ENCODE peak calls at places on chromosomes 1 and 21, in nine cellular contexts. F is lower leg skin; X is stimulated activated CD4-positive, alpha-beta T cell treated with anti-CD3 and anti-CD28 coated beads, Interleukin-1b, Interleukin-23, amount 100 ng/mL, for 4 hours; S is lower lobe of right lung; A is activated naive CD8-positive, alpha-beta T cell treated with anti-CD3 and anti-CD28 coated beads for 36 hours; Z is hypothalamus; H is stimulated activated CD8-positive, alpha-beta memory T cell treated with anti-CD3 and anti-CD28 coated beads, Interleukin-15, amount 100 ng/mL, for 24 hours; D is kidney; U is ovary. I is an unnamed sample.

GRCh38 chr1:98102369-98103030 is 181.7 kb upstream of the DPYD start:
- DNase-seq in F (no peak), X (no peak), S (no peak), A (no peak), Z (no peak), H (no peak), D (no peak), U (no peak), I (no peak)

GRCh38 chr1:165703648-165704047 is 5.3 kb upstream of the ALDH9A1 start:
- DNase-seq in F (no peak), X (no peak), S (no peak), A (no peak), Z (no peak), H (no peak), D (no peak), U (no peak), I (no peak)

GRCh38 chr1:228753933-228754332 is 18.7 kb downstream of the RHOU start:
- DNase-seq in F (no peak), X (no peak), S (no peak), A (no peak), Z (no peak), H (no peak), D (no peak), U (no peak), I (no peak)

GRCh38 chr1:240242601-240243144 is 151.0 kb downstream of the FMN2 start:
- DNase-seq in F (no peak), X (no peak), S (no peak), A (no peak), Z (no peak), H (no peak), D (no peak), U (no peak), I (no peak)

GRCh38 chr1:201013991-201014815 is 9.3 kb downstream of the KIF21B start:
- DNase-seq in F (no peak), X (no peak), S (peak; percentile 45), A (no peak), Z (peak; percentile 32), H (no peak), D (peak; percentile 27), U (no peak), I (no peak)

GRCh38 chr1:96721382-96722160 is at the start of gene PTBP2:
- DNase-seq in F (peak; percentile 70), X (peak; percentile 67), S (peak; percentile 90), A (peak; percentile 87), Z (peak; percentile 84), H (peak; percentile 58), D (peak; percentile 93), U (peak; percentile 75), I (peak; percentile 85)

GRCh38 chr1:153630384-153630783 is 2.1 kb downstream of the S100A1 start:
- DNase-seq in F (no peak), X (no peak), S (no peak), A (no peak), Z (no peak), H (no peak), D (peak; percentile 77), U (no peak), I (no peak)

GRCh38 chr1:67441183-67441582 is 11.0 kb upstream of the SERBP1 start:
- DNase-seq in F (no peak), X (peak; percentile 27), S (no peak), A (peak; percentile 61), Z (no peak), H (no peak), D (no peak), U (peak; percentile 70), I (no peak)

GRCh38 chr1:209086486-209087192 is 496.9 kb upstream of the CAMK1G start:
- DNase-seq in F (no peak), X (no peak), S (no peak), A (no peak), Z (no peak), H (no peak), D (no peak), U (no peak), I (no peak)

GRCh38 chr1:29849038-29849750 is 612.9 kb downstream of the PTPRU start:
- DNase-seq in F (no peak), X (peak; percentile 4), S (no peak), A (peak; percentile 23), Z (no peak), H (no peak), D (no peak), U (no peak), I (no peak)

GRCh38 chr1:107430540-107431228 is 289.8 kb downstream of the NTNG1 start:
- DNase-seq in F (no peak), X (no peak), S (no peak), A (peak; percentile 7), Z (no peak), H (no peak), D (no peak), U (no peak), I (no peak)

GRCh38 chr1:236904874-236905741 is 99.1 kb downstream of the MT1HL1 start:
- DNase-seq in F (no peak), X (no peak), S (no peak), A (no peak), Z (no peak), H (no peak), D (no peak), U (no peak), I (no peak)

GRCh38 chr1:53552146-53552940 is 93.1 kb downstream of the DMRTB1 start:
- DNase-seq in F (no peak), X (no peak), S (peak; percentile 42), A (no peak), Z (no peak), H (no peak), D (peak; percentile 61), U (no peak), I (peak; percentile 4)

GRCh38 chr21:39003982-39004775 is 179.1 kb downstream of the PSMG1 start:
- DNase-seq in F (no peak), X (no peak), S (no peak), A (peak; percentile 13), Z (no peak), H (no peak), D (no peak), U (peak; percentile 37), I (no peak)

GRCh38 chr1:23779826-23780371 is 1.7 kb downstream of the PITHD1 start:
- DNase-seq in F (no peak), X (no peak), S (no peak), A (no peak), Z (no peak), H (no peak), D (no peak), U (no peak), I (no peak)

GRCh38 chr1:198157241-198157846 is 546 bp downstream of the NEK7 start:
- DNase-seq in F (peak; percentile 94), X (peak; percentile 58), S (peak; percentile 94), A (peak; percentile 84), Z (peak; percentile 78), H (peak; percentile 54), D (peak; percentile 96), U (peak; percentile 87), I (peak; percentile 73)

GRCh38 chr21:44802396-44803153 is 955 bp upstream of the UBE2G2 start:
- DNase-seq in F (no peak), X (no peak), S (no peak), A (no peak), Z (no peak), H (no peak), D (no peak), U (no peak), I (no peak)

GRCh38 chr1:6148497-6149241 is 31.5 kb downstream of the CHD5 start:
- DNase-seq in F (peak; percentile 16), X (peak; percentile 62), S (peak; percentile 71), A (peak; percentile 70), Z (no peak), H (peak; percentile 52), D (no peak), U (peak; percentile 30), I (peak; percentile 24)

GRCh38 chr1:219049411-219049943 is 124.2 kb upstream of the LYPLAL1 start:
- DNase-seq in F (no peak), X (no peak), S (no peak), A (no peak), Z (no peak), H (no peak), D (no peak), U (no peak), I (no peak)

GRCh38 chr1:119617751-119618691 is 30.0 kb downstream of the ZNF697 start:
- DNase-seq in F (no peak), X (no peak), S (no peak), A (no peak), Z (no peak), H (no peak), D (no peak), U (peak; percentile 82), I (no peak)

GRCh38 chr21:17105972-17106371 is 406.9 kb upstream of the CXADR start:
- DNase-seq in F (no peak), X (no peak), S (no peak), A (no peak), Z (no peak), H (no peak), D (no peak), U (no peak), I (no peak)

GRCh38 chr1:240020871-240021270 is 70.8 kb upstream of the FMN2 start:
- DNase-seq in F (no peak), X (no peak), S (no peak), A (no peak), Z (no peak), H (no peak), D (no peak), U (no peak), I (no peak)

GRCh38 chr1:231828182-231828920 is 201.8 kb downstream of the DISC1 start:
- DNase-seq in F (no peak), X (no peak), S (no peak), A (no peak), Z (no peak), H (no peak), D (no peak), U (no peak), I (no peak)

GRCh38 chr1:18473195-18473815 is 7.4 kb upstream of the KLHDC7A start:
- DNase-seq in F (no peak), X (no peak), S (no peak), A (no peak), Z (no peak), H (no peak), D (peak; percentile 8), U (no peak), I (no peak)

GRCh38 chr21:30426732-30427131 is 1.0 kb upstream of the KRTAP13-3 start:
- DNase-seq in F (no peak), X (no peak), S (no peak), A (no peak), Z (no peak), H (no peak), D (no peak), U (no peak), I (no peak)

GRCh38 chr1:121483961-121484424 is 299.2 kb downstream of the SRGAP2C start:
- DNase-seq in F (no peak), X (no peak), S (no peak), A (peak; percentile 13), Z (no peak), H (no peak), D (no peak), U (no peak), I (no peak)

GRCh38 chr1:57848406-57848805 is 424.5 kb upstream of the DAB1 start:
- DNase-seq in F (no peak), X (no peak), S (no peak), A (no peak), Z (no peak), H (no peak), D (no peak), U (no peak), I (no peak)

GRCh38 chr1:19735419-19736127 is 64.1 kb downstream of the TMCO4 start:
- DNase-seq in F (peak; percentile 50), X (no peak), S (no peak), A (no peak), Z (no peak), H (no peak), D (peak; percentile 74), U (no peak), I (no peak)

GRCh38 chr1:200367841-200368534 is 41.8 kb downstream of the ZNF281 start:
- DNase-seq in F (no peak), X (no peak), S (no peak), A (no peak), Z (no peak), H (no peak), D (no peak), U (no peak), I (no peak)

GRCh38 chr1:44213222-44214112 is at the start of gene DMAP1:
- DNase-seq in F (peak; percentile 78), X (peak; percentile 82), S (peak; percentile 90), A (peak; percentile 83), Z (peak; percentile 80), H (peak; percentile 78), D (peak; percentile 93), U (peak; percentile 75), I (peak; percentile 87)

GRCh38 chr1:168581799-168582572 is 5.6 kb downstream of the XCL1 start:
- DNase-seq in F (no peak), X (no peak), S (no peak), A (no peak), Z (no peak), H (no peak), D (no peak), U (no peak), I (no peak)

I was measured in activated B cell treated with CpG ODN at 0.5 μM for 24 hours.